ENCODE peak calls at places on chromosomes 1 and 21, in nine cellular contexts. E is cardiac muscle cell, O is testis, M is heart right ventricle, J is hepatocyte, K is fibroblast of lung, C is stomach, L is psoas muscle, A is tibial artery. Y is an unnamed sample. For H3K27me3, the result is how much of the 10 kb centered on the place peaks cover.

GRCh38 chr1:160813215-160813614 is 17.2 kb downstream of the LY9 start:
- DNase-seq in L (no peak), M (no peak), O (no peak), C (no peak), A (no peak), K (peak), E (peak), J (peak), Y (no peak)

GRCh38 chr1:234963180-234963903 is 165.3 kb downstream of the TOMM20 start:
- DNase-seq in C (peak), A (peak), K (peak), E (peak), L (peak), J (peak), M (peak), O (peak), Y (peak)

GRCh38 chr1:24762133-24762676 is 17.0 kb downstream of the CLIC4 start:
- DNase-seq in O (no peak), M (no peak), K (peak), E (no peak), C (no peak), A (no peak), J (no peak), L (no peak), Y (no peak)

GRCh38 chr1:234621657-234622335 is 11.8 kb upstream of the IRF2BP2 start:
- DNase-seq in K (peak), M (no peak), C (no peak), L (no peak), O (no peak), J (no peak), E (peak), A (no peak), Y (no peak)

GRCh38 chr1:206136241-206136640 is 19.1 kb upstream of the AVPR1B start:
- DNase-seq in J (no peak), A (no peak), C (no peak), L (no peak), O (no peak), M (no peak), E (no peak), K (no peak), Y (no peak)

GRCh38 chr21:29367335-29367734 is 68.6 kb downstream of the BACH1 start:
- DNase-seq in E (no peak), M (no peak), K (no peak), O (no peak), J (no peak), C (no peak), L (no peak), A (no peak), Y (no peak)

GRCh38 chr1:74513901-74514300 is 1.5 kb upstream of the LRRC53 start:
- DNase-seq in A (no peak), L (no peak), C (no peak), M (no peak), E (no peak), O (no peak), J (no peak), K (no peak), Y (no peak)

GRCh38 chr1:61434276-61434675 is 290.7 kb downstream of the TM2D1 start:
- DNase-seq in L (no peak), J (no peak), A (no peak), E (no peak), M (no peak), K (peak), O (no peak), C (no peak), Y (no peak)

GRCh38 chr1:233796146-233796798 is 108.2 kb upstream of the SLC35F3 start:
- DNase-seq in C (no peak), J (no peak), E (no peak), M (no peak), A (no peak), O (no peak), K (peak), L (no peak), Y (no peak)

GRCh38 chr1:31572323-31573104 is 3.8 kb upstream of the TINAGL1 start:
- DNase-seq in M (no peak), L (no peak), O (no peak), J (no peak), C (no peak), K (no peak), A (peak), E (peak), Y (peak)

GRCh38 chr21:36663033-36663855 is 35.7 kb upstream of the SIM2 start:
- DNase-seq in E (peak), A (no peak), O (no peak), C (no peak), J (no peak), M (no peak), K (no peak), L (no peak), Y (no peak)

GRCh38 chr1:152739841-152740240 is 18.0 kb upstream of the KPRP start:
- DNase-seq in E (no peak), L (no peak), A (no peak), J (no peak), M (no peak), K (no peak), C (no peak), O (no peak), Y (no peak)

GRCh38 chr21:19461481-19462205 is 1058.1 kb upstream of the TMPRSS15 start:
- DNase-seq in O (no peak), J (no peak), M (no peak), K (no peak), A (no peak), L (no peak), C (no peak), E (no peak), Y (no peak)

GRCh38 chr1:168752171-168752570 is 23.2 kb upstream of the DPT start:
- DNase-seq in E (peak), A (no peak), J (peak), K (peak), O (no peak), C (no peak), L (no peak), M (no peak), Y (no peak)

GRCh38 chr1:219090618-219091017 is 83.1 kb upstream of the LYPLAL1 start:
- DNase-seq in O (no peak), C (no peak), L (no peak), M (no peak), J (no peak), A (no peak), E (no peak), K (no peak), Y (no peak)

GRCh38 chr1:231192620-231193163 is 30.8 kb downstream of the TRIM67 start:
- DNase-seq in K (peak), O (peak), A (no peak), M (peak), C (peak), J (no peak), E (peak), L (no peak), Y (peak)

GRCh38 chr1:16727190-16728111 is 12.9 kb upstream of the RNU1-4 start:
- DNase-seq in E (peak), O (peak), C (peak), A (peak), M (no peak), L (peak), K (peak), J (peak), Y (peak)

GRCh38 chr1:68373173-68373572 is 76.6 kb downstream of the RPE65 start:
- DNase-seq in K (no peak), E (no peak), A (no peak), L (no peak), M (no peak), C (no peak), O (no peak), J (no peak), Y (no peak)

GRCh38 chr1:176854725-176855433 is 309.6 kb downstream of the ASTN1 start:
- DNase-seq in K (no peak), L (no peak), A (no peak), E (no peak), C (no peak), J (no peak), M (no peak), O (no peak), Y (no peak)

GRCh38 chr1:116375884-116376733 is 3.1 kb downstream of the ATP1A1 start:
- DNase-seq in C (peak), E (peak), L (peak), M (peak), K (peak), O (peak), J (peak), A (peak), Y (peak)

GRCh38 chr1:152801333-152801732 is 4.8 kb downstream of the LCE1D start:
- DNase-seq in K (no peak), M (no peak), J (no peak), L (no peak), A (no peak), E (no peak), O (no peak), C (no peak), Y (no peak)

GRCh38 chr1:94552071-94552586 is 10.6 kb upstream of the F3 start:
- DNase-seq in M (no peak), A (no peak), C (no peak), J (no peak), L (no peak), K (peak), E (no peak), O (peak), Y (no peak)

GRCh38 chr1:106646261-106646660 is 410.2 kb upstream of the PRMT6 start:
- DNase-seq in K (no peak), J (no peak), E (no peak), L (no peak), M (no peak), C (no peak), O (no peak), A (no peak), Y (no peak)

GRCh38 chr1:151991663-151992344 is 1.9 kb downstream of the S100A10 start:
- DNase-seq in A (no peak), J (no peak), E (no peak), K (no peak), L (no peak), O (no peak), M (no peak), C (no peak), Y (no peak)

GRCh38 chr1:104765115-104765514 is 1015.4 kb downstream of the AMY1C start:
- DNase-seq in A (no peak), L (no peak), J (peak), C (no peak), O (no peak), M (no peak), K (no peak), E (no peak), Y (no peak)

GRCh38 chr1:7407980-7408770 is 362.9 kb upstream of the VAMP3 start:
- DNase-seq in M (peak), E (no peak), J (no peak), K (no peak), A (no peak), C (peak), L (no peak), O (peak), Y (no peak)

GRCh38 chr1:241250465-241250864 is 106.5 kb downstream of the RGS7 start:
- DNase-seq in O (no peak), E (no peak), K (no peak), J (peak), M (no peak), C (no peak), L (no peak), A (no peak), Y (no peak)

GRCh38 chr1:14517813-14518180 is 80.7 kb upstream of the KAZN start:
- DNase-seq in A (no peak), K (no peak), L (no peak), E (no peak), J (no peak), M (no peak), O (no peak), C (no peak), Y (no peak)

GRCh38 chr21:42317341-42317741 is 2.1 kb upstream of the TFF3 start:
- DNase-seq in K (no peak), L (no peak), C (no peak), A (no peak), M (no peak), O (no peak), E (no peak), J (no peak), Y (peak)

GRCh38 chr1:110605446-110605845 is 712 bp downstream of the KCNA2 start:
- DNase-seq in M (no peak), C (no peak), J (no peak), L (no peak), E (no peak), A (no peak), K (no peak), O (no peak), Y (no peak)

GRCh38 chr1:110605901-110606783 is at the start of gene KCNA2:
- DNase-seq in K (peak), L (peak), O (peak), A (no peak), J (peak), C (peak), E (peak), M (peak), Y (peak)

GRCh38 chr1:110602466-110602865 is 3.7 kb downstream of the KCNA2 start:
- DNase-seq in K (no peak), J (no peak), E (no peak), A (no peak), M (no peak), L (no peak), O (peak), C (no peak), Y (no peak)

GRCh38 chr1:110603058-110603457 is 3.1 kb downstream of the KCNA2 start:
- DNase-seq in A (no peak), O (no peak), J (no peak), E (no peak), L (no peak), K (no peak), M (no peak), C (no peak), Y (no peak)

GRCh38 chr1:110604586-110605148 is 1.5 kb downstream of the KCNA2 start:
- DNase-seq in O (no peak), A (no peak), C (no peak), M (no peak), E (no peak), K (no peak), L (no peak), J (no peak), Y (peak)
- H3K4me3 ChIP-seq in O (no peak), A (no peak), C (no peak), M (no peak), E (no peak), K (no peak), L (no peak), J (no peak), Y (no peak)

GRCh38 chr1:221748981-221749380 is 7.1 kb upstream of the DUSP10 start:
- DNase-seq in C (no peak), J (no peak), E (no peak), O (no peak), L (no peak), M (no peak), K (no peak), A (no peak), Y (no peak)

GRCh38 chr1:221758455-221758854 is 16.6 kb upstream of the DUSP10 start:
- DNase-seq in E (no peak), L (no peak), O (no peak), K (no peak), A (no peak), J (no peak), M (no peak), C (no peak), Y (no peak)

GRCh38 chr1:221751267-221751887 is 9.5 kb upstream of the DUSP10 start:
- DNase-seq in E (no peak), A (no peak), L (no peak), O (no peak), J (no peak), K (no peak), C (no peak), M (no peak), Y (no peak)

GRCh38 chr1:221756830-221757551 is 15.1 kb upstream of the DUSP10 start:
- DNase-seq in J (no peak), A (no peak), K (peak), O (no peak), C (no peak), E (no peak), L (no peak), M (no peak), Y (no peak)

DNA sequence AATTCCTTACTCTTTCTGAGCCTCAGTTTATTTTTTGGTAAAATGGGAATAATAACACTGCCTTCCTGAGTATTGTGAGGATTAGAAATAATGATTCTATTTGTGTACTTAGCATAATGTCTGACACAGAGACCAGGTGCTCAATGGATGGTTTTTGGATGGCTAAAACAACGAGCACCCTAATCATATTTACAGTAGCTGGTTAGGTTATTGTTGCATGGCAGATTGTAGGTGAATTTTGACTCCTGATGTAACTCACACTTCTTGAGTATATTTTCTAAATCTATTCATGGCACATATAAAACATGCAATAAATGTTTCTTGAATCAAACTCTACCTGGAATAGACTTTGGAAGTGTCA is 11.9 kb upstream of the DUSP10 start:
- DNase-seq in C (no peak), O (no peak), J (no peak), A (no peak), K (no peak), M (no peak), E (no peak), L (no peak), Y (no peak)
- H3K27me3 ChIP-seq in C (under half), O (under half), J (under half), A (under half), K (under half), M (under half), E (under half), L (under half), Y (under half)

DNA sequence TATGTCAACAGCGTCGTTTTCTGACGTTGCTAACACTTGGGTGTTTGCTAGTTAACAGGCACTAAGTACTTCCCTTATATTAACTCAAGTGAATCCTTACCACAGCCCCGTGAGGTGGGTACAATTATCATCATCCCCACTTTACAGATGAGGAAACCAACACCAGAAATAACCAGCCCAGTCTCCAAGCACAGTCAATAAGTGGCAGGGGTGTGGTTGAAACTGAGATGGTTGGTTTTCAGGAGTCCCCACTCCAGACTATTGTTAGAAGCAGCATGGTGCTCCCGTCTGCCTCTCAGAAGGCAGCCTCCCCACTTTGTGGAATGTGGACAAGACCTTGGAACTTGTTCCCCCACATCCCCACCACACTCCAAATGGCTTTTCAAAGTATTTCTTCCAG is 45.7 kb upstream of the ACOT11 start:
- DNase-seq in L (no peak), C (no peak), K (no peak), J (no peak), A (no peak), O (no peak), E (no peak), M (no peak), Y (no peak)
- H3K27ac ChIP-seq in L (no peak), C (no peak), K (no peak), J (no peak), A (no peak), O (no peak), E (no peak), M (no peak), Y (no peak)

DNA sequence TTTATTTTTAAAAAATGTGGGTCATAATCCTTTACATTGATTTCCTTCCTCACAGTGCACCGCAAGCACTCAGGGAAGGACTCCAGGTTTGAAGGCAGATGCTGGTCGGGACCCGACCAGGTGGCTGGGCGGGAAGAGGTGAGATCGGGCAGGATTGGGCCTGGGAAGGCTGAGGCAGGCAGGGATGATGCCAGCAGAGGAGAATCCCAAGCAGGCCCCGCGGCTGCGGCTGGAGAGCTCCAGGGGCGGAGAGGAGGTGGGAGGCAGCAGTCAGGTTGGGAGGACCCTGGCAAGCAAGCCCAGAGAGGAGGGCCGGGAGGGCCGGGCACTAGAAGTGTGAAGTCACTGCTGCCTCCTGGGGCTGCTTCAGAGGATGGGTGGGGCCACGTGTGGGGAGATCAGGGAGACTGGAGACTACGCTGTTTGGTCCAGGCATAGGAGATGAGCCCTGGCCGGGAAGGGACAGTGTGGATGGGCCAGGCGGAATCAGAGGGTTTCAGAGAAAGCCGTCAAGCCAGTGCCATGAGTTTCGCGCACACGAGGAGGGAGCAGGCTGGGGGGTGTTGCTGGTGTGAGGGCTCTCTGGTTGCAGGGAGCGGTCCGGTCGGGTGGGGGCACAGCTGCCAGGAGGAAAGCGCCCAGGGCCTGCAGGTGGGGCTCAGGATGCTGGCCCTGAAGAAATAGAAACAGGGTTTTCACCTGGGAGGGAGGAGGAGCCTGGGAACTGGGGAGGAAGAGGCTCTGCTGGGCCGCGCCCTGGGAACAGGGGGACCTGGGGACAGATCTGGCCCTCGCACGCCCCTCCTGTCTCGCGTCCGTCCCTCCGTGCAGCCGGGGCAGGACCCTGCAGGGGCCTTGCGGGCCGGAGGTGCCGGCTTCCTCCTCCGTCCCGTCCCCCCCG is 890 bp upstream of the COL18A1 start:
- DNase-seq in C (no peak), A (peak), O (peak), K (peak), L (peak), E (peak), M (no peak), J (peak), Y (peak)
- H3K4me3 ChIP-seq in C (peak), A (peak), O (peak), K (no peak), L (peak), E (peak), M (peak), J (peak), Y (peak)

GRCh38 chr1:92483442-92484170 is 3.1 kb downstream of the GFI1 start:
- DNase-seq in L (no peak), K (no peak), O (no peak), C (no peak), E (no peak), J (peak), A (no peak), M (no peak), Y (peak)
- H3K27me3 ChIP-seq in L (half or more), K (half or more), O (under half), C (half or more), E (half or more), J (half or more), A (under half), M (under half), Y (half or more)

Y was measured in osteoblast.